ENCODE peak calls at places on chromosomes 3 and 15, in nine cellular contexts. One of them, this sample, is unnamed.
A peak's percentile ranks its signal among the peaks of the same experiment; 100 is the strongest.

GRCh38 chr15:69531302-69532027 is 78.8 kb downstream of the RPLP1 start:
- DNase-seq in GM12865: no peak
- DNase-seq in left ventricle myocardium inferior: no peak
- DNase-seq in cardiac fibroblast: no peak
- DNase-seq in ascending aorta: no peak
- DNase-seq in AG09309: no peak
- DNase-seq in WERI-Rb-1: no peak
- DNase-seq in IMR-90: no peak
- DNase-seq in fibroblast of villous mesenchyme: no peak
- DNase-seq in this sample: no peak

GRCh38 chr3:32296251-32297204 is 58.0 kb downstream of the CMTM8 start:
- DNase-seq in GM12865: peak; percentile 63
- DNase-seq in left ventricle myocardium inferior: peak; percentile 55
- DNase-seq in cardiac fibroblast: peak; percentile 73
- DNase-seq in ascending aorta: no peak
- DNase-seq in AG09309: peak; percentile 18
- DNase-seq in WERI-Rb-1: peak; percentile 51
- DNase-seq in IMR-90: peak; percentile 55
- DNase-seq in fibroblast of villous mesenchyme: peak; percentile 66
- DNase-seq in this sample: peak; percentile 59

GRCh38 chr3:184235381-184236032 is 6.1 kb downstream of the VWA5B2 start:
- DNase-seq in GM12865: no peak
- DNase-seq in left ventricle myocardium inferior: no peak
- DNase-seq in cardiac fibroblast: no peak
- DNase-seq in ascending aorta: no peak
- DNase-seq in AG09309: no peak
- DNase-seq in WERI-Rb-1: peak; percentile 64
- DNase-seq in IMR-90: no peak
- DNase-seq in fibroblast of villous mesenchyme: no peak
- DNase-seq in this sample: no peak

GRCh38 chr15:62758126-62758951 is 284.2 kb upstream of the TPM1 start:
- DNase-seq in GM12865: no peak
- DNase-seq in left ventricle myocardium inferior: no peak
- DNase-seq in cardiac fibroblast: peak; percentile 91
- DNase-seq in ascending aorta: no peak
- DNase-seq in AG09309: peak; percentile 88
- DNase-seq in WERI-Rb-1: no peak
- DNase-seq in IMR-90: peak; percentile 90
- DNase-seq in fibroblast of villous mesenchyme: peak; percentile 70
- DNase-seq in this sample: peak; percentile 98

GRCh38 chr3:40997711-40998519 is 201.4 kb upstream of the CTNNB1 start:
- DNase-seq in GM12865: no peak
- DNase-seq in left ventricle myocardium inferior: no peak
- DNase-seq in cardiac fibroblast: no peak
- DNase-seq in ascending aorta: no peak
- DNase-seq in AG09309: no peak
- DNase-seq in WERI-Rb-1: no peak
- DNase-seq in IMR-90: no peak
- DNase-seq in fibroblast of villous mesenchyme: no peak
- DNase-seq in this sample: no peak

GRCh38 chr3:161406594-161407555 is 35.6 kb upstream of the SPTSSB start:
- DNase-seq in GM12865: no peak
- DNase-seq in left ventricle myocardium inferior: no peak
- DNase-seq in cardiac fibroblast: no peak
- DNase-seq in ascending aorta: no peak
- DNase-seq in AG09309: no peak
- DNase-seq in WERI-Rb-1: no peak
- DNase-seq in IMR-90: no peak
- DNase-seq in fibroblast of villous mesenchyme: no peak
- DNase-seq in this sample: no peak

GRCh38 chr3:123692041-123692440 is 107.2 kb upstream of the HACD2 start:
- DNase-seq in GM12865: no peak
- DNase-seq in left ventricle myocardium inferior: no peak
- DNase-seq in cardiac fibroblast: peak; percentile 46
- DNase-seq in ascending aorta: no peak
- DNase-seq in AG09309: no peak
- DNase-seq in WERI-Rb-1: no peak
- DNase-seq in IMR-90: peak; percentile 24
- DNase-seq in fibroblast of villous mesenchyme: no peak
- DNase-seq in this sample: no peak

GRCh38 chr3:172525116-172525613 is 1.9 kb upstream of the TNFSF10 start:
- DNase-seq in GM12865: no peak
- DNase-seq in left ventricle myocardium inferior: no peak
- DNase-seq in cardiac fibroblast: no peak
- DNase-seq in ascending aorta: no peak
- DNase-seq in AG09309: no peak
- DNase-seq in WERI-Rb-1: no peak
- DNase-seq in IMR-90: no peak
- DNase-seq in fibroblast of villous mesenchyme: peak; percentile 37
- DNase-seq in this sample: no peak

GRCh38 chr3:110026421-110026820 is 689.1 kb upstream of the DPPA4 start:
- DNase-seq in GM12865: no peak
- DNase-seq in left ventricle myocardium inferior: no peak
- DNase-seq in cardiac fibroblast: no peak
- DNase-seq in ascending aorta: no peak
- DNase-seq in AG09309: no peak
- DNase-seq in WERI-Rb-1: no peak
- DNase-seq in IMR-90: no peak
- DNase-seq in fibroblast of villous mesenchyme: no peak
- DNase-seq in this sample: no peak

GRCh38 chr15:88810449-88810848 is 7.2 kb downstream of the ACAN start:
- DNase-seq in GM12865: no peak
- DNase-seq in left ventricle myocardium inferior: no peak
- DNase-seq in cardiac fibroblast: peak; percentile 34
- DNase-seq in ascending aorta: no peak
- DNase-seq in AG09309: no peak
- DNase-seq in WERI-Rb-1: no peak
- DNase-seq in IMR-90: peak; percentile 49
- DNase-seq in fibroblast of villous mesenchyme: peak; percentile 57
- DNase-seq in this sample: peak; percentile 35

GRCh38 chr15:29452881-29453731 is 183.5 kb upstream of the NSMCE3 start:
- DNase-seq in GM12865: no peak
- DNase-seq in left ventricle myocardium inferior: no peak
- DNase-seq in cardiac fibroblast: no peak
- DNase-seq in ascending aorta: no peak
- DNase-seq in AG09309: no peak
- DNase-seq in WERI-Rb-1: no peak
- DNase-seq in IMR-90: no peak
- DNase-seq in fibroblast of villous mesenchyme: no peak
- DNase-seq in this sample: no peak

GRCh38 chr3:48990636-48991421 is 788 bp downstream of the P4HTM start:
- DNase-seq in GM12865: peak; percentile 51
- DNase-seq in left ventricle myocardium inferior: no peak
- DNase-seq in cardiac fibroblast: peak; percentile 22
- DNase-seq in ascending aorta: no peak
- DNase-seq in AG09309: no peak
- DNase-seq in WERI-Rb-1: peak; percentile 62
- DNase-seq in IMR-90: no peak
- DNase-seq in fibroblast of villous mesenchyme: peak; percentile 28
- DNase-seq in this sample: peak; percentile 23

GRCh38 chr3:116188231-116188785 is 257.0 kb downstream of the LSAMP start:
- DNase-seq in GM12865: no peak
- DNase-seq in left ventricle myocardium inferior: no peak
- DNase-seq in cardiac fibroblast: peak; percentile 3
- DNase-seq in ascending aorta: no peak
- DNase-seq in AG09309: no peak
- DNase-seq in WERI-Rb-1: no peak
- DNase-seq in IMR-90: peak; percentile 66
- DNase-seq in fibroblast of villous mesenchyme: peak; percentile 4
- DNase-seq in this sample: no peak

GRCh38 chr3:4797201-4797600 is 182.0 kb upstream of the BHLHE40 start:
- DNase-seq in GM12865: no peak
- DNase-seq in left ventricle myocardium inferior: no peak
- DNase-seq in cardiac fibroblast: peak; percentile 15
- DNase-seq in ascending aorta: no peak
- DNase-seq in AG09309: no peak
- DNase-seq in WERI-Rb-1: no peak
- DNase-seq in IMR-90: no peak
- DNase-seq in fibroblast of villous mesenchyme: no peak
- DNase-seq in this sample: no peak

GRCh38 chr15:85141601-85142185 is 160.0 kb downstream of the PDE8A start:
- DNase-seq in GM12865: no peak
- DNase-seq in left ventricle myocardium inferior: no peak
- DNase-seq in cardiac fibroblast: peak; percentile 10
- DNase-seq in ascending aorta: no peak
- DNase-seq in AG09309: no peak
- DNase-seq in WERI-Rb-1: no peak
- DNase-seq in IMR-90: peak; percentile 20
- DNase-seq in fibroblast of villous mesenchyme: no peak
- DNase-seq in this sample: peak; percentile 64

GRCh38 chr3:177574232-177574856 is 377.1 kb upstream of the TBL1XR1 start:
- DNase-seq in GM12865: no peak
- DNase-seq in left ventricle myocardium inferior: no peak
- DNase-seq in cardiac fibroblast: peak; percentile 72
- DNase-seq in ascending aorta: no peak
- DNase-seq in AG09309: no peak
- DNase-seq in WERI-Rb-1: no peak
- DNase-seq in IMR-90: peak; percentile 81
- DNase-seq in fibroblast of villous mesenchyme: peak; percentile 71
- DNase-seq in this sample: peak; percentile 52

GRCh38 chr15:68783226-68784054 is 37.3 kb downstream of the ANP32A start:
- DNase-seq in GM12865: peak; percentile 60
- DNase-seq in left ventricle myocardium inferior: no peak
- DNase-seq in cardiac fibroblast: no peak
- DNase-seq in ascending aorta: no peak
- DNase-seq in AG09309: no peak
- DNase-seq in WERI-Rb-1: peak; percentile 63
- DNase-seq in IMR-90: no peak
- DNase-seq in fibroblast of villous mesenchyme: no peak
- DNase-seq in this sample: no peak

GRCh38 chr3:12288466-12289129 is at the start of gene PPARG:
- DNase-seq in GM12865: no peak
- DNase-seq in left ventricle myocardium inferior: peak; percentile 45
- DNase-seq in cardiac fibroblast: peak; percentile 58
- DNase-seq in ascending aorta: no peak
- DNase-seq in AG09309: no peak
- DNase-seq in WERI-Rb-1: peak; percentile 25
- DNase-seq in IMR-90: no peak
- DNase-seq in fibroblast of villous mesenchyme: peak; percentile 32
- DNase-seq in this sample: no peak

DNA sequence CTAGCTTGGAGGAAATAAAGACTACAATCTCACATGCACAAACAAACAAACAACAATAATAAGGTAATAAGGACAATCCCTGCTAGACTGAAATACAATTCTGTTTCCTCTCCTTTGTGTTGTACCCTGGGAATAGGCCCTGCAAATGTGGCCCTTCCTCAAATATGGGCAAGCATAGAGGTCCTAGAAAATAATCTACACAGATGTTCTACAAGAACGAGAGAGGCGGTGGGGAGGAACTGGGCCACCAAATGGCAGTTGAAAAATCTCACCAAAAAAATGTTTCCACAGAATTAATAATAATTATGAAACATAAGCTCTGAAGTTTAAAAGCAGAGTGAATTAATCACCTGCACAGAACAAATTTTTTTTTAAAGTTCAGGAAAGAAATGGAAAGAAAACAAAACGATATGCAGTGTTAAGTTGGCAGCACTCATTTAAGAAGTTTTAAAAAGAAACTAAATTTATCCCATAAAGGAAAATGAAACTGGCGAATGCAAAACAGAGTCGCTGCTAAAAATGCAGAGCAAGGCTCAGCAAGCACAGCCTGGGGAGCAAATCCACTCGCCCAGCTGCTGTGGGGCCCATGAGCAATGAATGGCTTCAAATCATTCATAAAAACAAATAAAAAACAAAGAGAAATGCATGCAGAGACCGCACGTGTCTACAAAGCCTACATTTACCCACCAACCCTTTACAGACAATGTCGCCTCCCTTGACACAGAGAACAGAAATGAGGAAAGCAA is 475.4 kb downstream of the OCA2 start:
- DNase-seq in GM12865: peak; percentile 3
- DNase-seq in left ventricle myocardium inferior: no peak
- DNase-seq in cardiac fibroblast: no peak
- DNase-seq in ascending aorta: no peak
- DNase-seq in AG09309: no peak
- DNase-seq in WERI-Rb-1: no peak
- DNase-seq in IMR-90: no peak
- DNase-seq in fibroblast of villous mesenchyme: no peak
- DNase-seq in this sample: no peak
- TF ChIP-seq CTCF in GM12865: no peak
- TF ChIP-seq CTCF in left ventricle myocardium inferior: no peak
- TF ChIP-seq CTCF in cardiac fibroblast: no peak
- TF ChIP-seq CTCF in ascending aorta: no peak
- TF ChIP-seq CTCF in AG09309: no peak
- TF ChIP-seq CTCF in WERI-Rb-1: no peak
- TF ChIP-seq CTCF in IMR-90: no peak
- TF ChIP-seq CTCF in fibroblast of villous mesenchyme: no peak
- TF ChIP-seq CTCF in this sample: no peak

GRCh38 chr15:78508272-78508671 is 895 bp downstream of the HYKK start:
- DNase-seq in GM12865: no peak
- DNase-seq in left ventricle myocardium inferior: no peak
- DNase-seq in cardiac fibroblast: no peak
- DNase-seq in ascending aorta: no peak
- DNase-seq in AG09309: no peak
- DNase-seq in WERI-Rb-1: no peak
- DNase-seq in IMR-90: no peak
- DNase-seq in fibroblast of villous mesenchyme: no peak
- DNase-seq in this sample: no peak
- H3K4me3 ChIP-seq in GM12865: peak overlapping the region; percentile 61
- H3K4me3 ChIP-seq in left ventricle myocardium inferior: peak overlapping the region; percentile 97
- H3K4me3 ChIP-seq in cardiac fibroblast: peak overlapping the region; percentile 93
- H3K4me3 ChIP-seq in ascending aorta: peak overlapping the region; percentile 61
- H3K4me3 ChIP-seq in AG09309: no peak overlapping the region
- H3K4me3 ChIP-seq in WERI-Rb-1: peak overlapping the region; percentile 79
- H3K4me3 ChIP-seq in IMR-90: peak overlapping the region; percentile 67
- H3K4me3 ChIP-seq in fibroblast of villous mesenchyme: peak overlapping the region; percentile 90
- H3K4me3 ChIP-seq in this sample: no peak overlapping the region

DNA sequence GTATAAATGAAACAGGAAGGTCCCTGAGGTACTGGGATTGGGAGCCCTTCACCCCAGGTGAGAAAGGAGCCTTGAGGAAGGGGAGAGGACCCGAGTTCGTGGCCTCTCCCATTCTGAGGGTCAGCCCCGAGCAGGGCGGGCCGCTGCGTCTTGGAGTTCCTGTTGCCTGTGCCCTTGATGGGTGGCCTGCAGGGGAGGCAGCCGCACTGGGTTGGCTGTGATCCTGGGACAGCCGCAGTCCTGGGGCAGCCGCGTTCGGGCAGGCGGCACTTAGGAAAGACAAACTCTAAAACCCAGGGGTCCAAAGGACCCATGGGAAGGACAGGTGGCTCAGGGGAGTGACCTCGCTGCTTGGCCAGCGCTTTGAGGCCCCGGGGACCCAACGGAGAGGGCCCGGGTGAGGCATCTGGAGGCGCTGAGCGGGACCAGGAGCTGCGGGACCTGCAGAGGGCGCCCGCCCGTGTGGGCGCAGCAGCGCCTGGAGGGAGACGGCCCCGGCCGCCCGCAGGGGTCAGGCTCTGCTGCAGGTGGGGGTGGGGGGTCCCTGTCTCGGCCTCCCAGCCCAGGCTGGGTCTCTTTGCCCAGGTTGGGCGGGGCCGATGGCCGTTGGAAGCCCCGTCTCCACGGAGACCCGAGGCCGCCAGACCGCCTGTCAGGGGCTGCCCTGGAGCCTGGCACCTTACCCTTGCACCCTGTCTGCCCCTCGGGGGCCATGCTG is 65.1 kb downstream of the HMCES start:
- DNase-seq in GM12865: no peak
- DNase-seq in left ventricle myocardium inferior: no peak
- DNase-seq in cardiac fibroblast: peak; percentile 29
- DNase-seq in ascending aorta: no peak
- DNase-seq in AG09309: no peak
- DNase-seq in WERI-Rb-1: no peak
- DNase-seq in IMR-90: no peak
- DNase-seq in fibroblast of villous mesenchyme: no peak
- DNase-seq in this sample: peak; percentile 14
- TF ChIP-seq CTCF in GM12865: peak; percentile 48
- TF ChIP-seq CTCF in left ventricle myocardium inferior: peak; percentile 66
- TF ChIP-seq CTCF in cardiac fibroblast: peak; percentile 50
- TF ChIP-seq CTCF in ascending aorta: peak; percentile 34
- TF ChIP-seq CTCF in AG09309: peak; percentile 60
- TF ChIP-seq CTCF in WERI-Rb-1: no peak
- TF ChIP-seq CTCF in IMR-90: peak; percentile 55
- TF ChIP-seq CTCF in fibroblast of villous mesenchyme: peak; percentile 62
- TF ChIP-seq CTCF in this sample: peak; percentile 51

GRCh38 chr3:84958495-84959469 is at the start of gene CADM2:
- DNase-seq in GM12865: peak; percentile 65
- DNase-seq in left ventricle myocardium inferior: peak; percentile 86
- DNase-seq in cardiac fibroblast: peak; percentile 67
- DNase-seq in ascending aorta: peak; percentile 44
- DNase-seq in AG09309: peak; percentile 4
- DNase-seq in WERI-Rb-1: peak; percentile 94
- DNase-seq in IMR-90: peak; percentile 45
- DNase-seq in fibroblast of villous mesenchyme: peak; percentile 33
- DNase-seq in this sample: peak; percentile 75
- H3K4me3 ChIP-seq in GM12865: peak within 1 kb of the TSS; percentile 29
- H3K4me3 ChIP-seq in left ventricle myocardium inferior: peak within 1 kb of the TSS; percentile 69
- H3K4me3 ChIP-seq in cardiac fibroblast: peak within 1 kb of the TSS; percentile 42
- H3K4me3 ChIP-seq in ascending aorta: peak within 1 kb of the TSS; percentile 66
- H3K4me3 ChIP-seq in AG09309: peak within 1 kb of the TSS; percentile 48
- H3K4me3 ChIP-seq in WERI-Rb-1: peak within 1 kb of the TSS; percentile 62
- H3K4me3 ChIP-seq in IMR-90: peak within 1 kb of the TSS; percentile 67
- H3K4me3 ChIP-seq in fibroblast of villous mesenchyme: peak within 1 kb of the TSS; percentile 43
- H3K4me3 ChIP-seq in this sample: peak within 1 kb of the TSS; percentile 59